ENCODE peak calls at places on chromosomes 16 and 17, in four cellular contexts. A is right atrium auricular region, D is heart right ventricle, X is SJSA1. N is an unnamed sample.
A peak's percentile ranks its signal among the peaks of the same experiment; 100 is the strongest.

GRCh38 chr16:23452221-23452571 is 793 bp downstream of the COG7 start:
- DNase-seq in A (no peak), D (no peak), X (no peak), N (no peak)

GRCh38 chr17:36992701-36993100 is 43.9 kb downstream of the AATF start:
- DNase-seq in A (no peak), D (no peak), X (no peak), N (no peak)

GRCh38 chr17:65742433-65743312 is 181.2 kb upstream of the AXIN2 start:
- DNase-seq in A (no peak), D (no peak), X (peak; percentile 84), N (peak; percentile 35)

GRCh38 chr17:34709108-34709779 is 129.9 kb downstream of the TMEM132E start:
- DNase-seq in A (no peak), D (no peak), X (no peak), N (no peak)

GRCh38 chr17:74957935-74958549 is 14.5 kb downstream of the HID1 start:
- DNase-seq in A (peak; percentile 77), D (peak; percentile 82), X (peak; percentile 63), N (peak; percentile 71)

GRCh38 chr17:60153606-60154355 is 4.0 kb downstream of the CA4 start:
- DNase-seq in A (no peak), D (no peak), X (no peak), N (no peak)

GRCh38 chr16:24748242-24748641 is 18.8 kb downstream of the TNRC6A start:
- DNase-seq in A (peak; percentile 81), D (no peak), X (peak; percentile 80), N (no peak)

GRCh38 chr17:6106212-6106611 is 36.0 kb downstream of the WSCD1 start:
- DNase-seq in A (no peak), D (no peak), X (no peak), N (no peak)

GRCh38 chr16:53323924-53324323 is 110.3 kb upstream of the RBL2 start:
- DNase-seq in A (no peak), D (no peak), X (no peak), N (no peak)

GRCh38 chr17:48037036-48037881 is at the start of gene COPZ2:
- DNase-seq in A (peak; percentile 78), D (peak; percentile 75), X (peak; percentile 50), N (peak; percentile 64)

GRCh38 chr17:59513934-59514841 is 51.2 kb upstream of the DHX40 start:
- DNase-seq in A (peak; percentile 77), D (peak; percentile 75), X (peak; percentile 74), N (no peak)

GRCh38 chr16:57998484-57998883 is 2.0 kb downstream of the ZNF319 start:
- DNase-seq in A (no peak), D (peak; percentile 27), X (no peak), N (peak; percentile 24)

GRCh38 chr16:18950469-18951185 is 24.4 kb upstream of the SMG1 start:
- DNase-seq in A (no peak), D (no peak), X (no peak), N (no peak)

GRCh38 chr16:2467301-2468141 is 3.6 kb upstream of the NTN3 start:
- DNase-seq in A (peak; percentile 87), D (peak; percentile 83), X (peak; percentile 58), N (no peak)

GRCh38 chr16:4926928-4927327 is 10.0 kb downstream of the PPL start:
- DNase-seq in A (no peak), D (no peak), X (no peak), N (no peak)

GRCh38 chr16:4927661-4928060 is 9.3 kb downstream of the PPL start:
- DNase-seq in A (no peak), D (no peak), X (no peak), N (no peak)

GRCh38 chr16:4923853-4924252 is 13.1 kb downstream of the PPL start:
- DNase-seq in A (no peak), D (no peak), X (no peak), N (no peak)

GRCh38 chr16:4924593-4925378 is 12.2 kb downstream of the PPL start:
- DNase-seq in A (no peak), D (no peak), X (no peak), N (no peak)

DNA sequence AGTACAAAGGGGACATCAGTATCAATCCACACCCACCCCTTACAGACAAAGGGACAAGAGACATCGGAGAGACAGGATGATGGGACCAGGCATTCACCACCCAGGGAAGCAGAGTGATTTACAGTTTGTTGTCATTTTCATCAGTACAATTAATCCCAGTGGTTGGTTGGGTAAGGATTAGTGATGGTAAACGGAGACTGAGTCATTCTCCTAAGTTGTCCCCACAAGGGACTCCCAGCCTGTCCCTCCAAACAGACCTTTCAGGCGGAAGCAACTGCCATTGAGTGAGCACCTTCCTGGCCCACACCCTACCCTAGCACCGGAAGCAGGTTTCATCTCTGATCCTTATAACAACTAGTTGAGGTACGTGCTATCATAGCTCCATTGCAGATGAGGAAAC is 11.2 kb downstream of the PPL start:
- DNase-seq in A (no peak), D (no peak), X (no peak), N (no peak)
- H3K27ac ChIP-seq in A (no peak overlapping the region), D (no peak overlapping the region), X (no peak overlapping the region), N (no peak overlapping the region)

GRCh38 chr16:89709716-89710480 is 8.4 kb upstream of the SPATA2L start:
- DNase-seq in A (no peak), D (no peak), X (no peak), N (no peak)

GRCh38 chr16:89711601-89712475 is 8.9 kb downstream of the VPS9D1 start:
- DNase-seq in A (no peak), D (peak; percentile 50), X (no peak), N (peak; percentile 68)

GRCh38 chr16:89709166-89709565 is 7.7 kb upstream of the SPATA2L start:
- DNase-seq in A (no peak), D (no peak), X (no peak), N (no peak)

GRCh38 chr16:89710709-89711564 is 9.4 kb upstream of the SPATA2L start:
- DNase-seq in A (no peak), D (no peak), X (no peak), N (no peak)

GRCh38 chr16:89712476-89712805 is 8.3 kb downstream of the VPS9D1 start:
- DNase-seq in A (no peak), D (no peak), X (no peak), N (no peak)
- H3K27ac ChIP-seq in A (no peak overlapping the region), D (no peak overlapping the region), X (no peak overlapping the region), N (no peak overlapping the region)

GRCh38 chr17:31565652-31566051 is 174.2 kb downstream of the RAB11FIP4 start:
- DNase-seq in A (no peak), D (no peak), X (no peak), N (no peak)
- H3K27ac ChIP-seq in A (no peak overlapping the region), D (no peak overlapping the region), X (no peak overlapping the region), N (no peak overlapping the region)

GRCh38 chr17:79360196-79360595 is 250.7 kb downstream of the RBFOX3 start:
- DNase-seq in A (no peak), D (no peak), X (no peak), N (no peak)

GRCh38 chr17:79362996-79363305 is 247.9 kb downstream of the RBFOX3 start:
- DNase-seq in A (no peak), D (no peak), X (no peak), N (no peak)

GRCh38 chr17:79363552-79364275 is 247.1 kb downstream of the RBFOX3 start:
- DNase-seq in A (no peak), D (no peak), X (no peak), N (no peak)

GRCh38 chr17:79361221-79361734 is 249.6 kb downstream of the RBFOX3 start:
- DNase-seq in A (no peak), D (no peak), X (no peak), N (no peak)

GRCh38 chr17:79362086-79362995 is 248.5 kb downstream of the RBFOX3 start:
- DNase-seq in A (no peak), D (no peak), X (no peak), N (no peak)
- H3K27ac ChIP-seq in A (no peak overlapping the region), D (no peak overlapping the region), X (no peak overlapping the region), N (no peak overlapping the region)

GRCh38 chr17:63932008-63932561 is at the start of gene CD79B:
- DNase-seq in A (no peak), D (no peak), X (no peak), N (peak; percentile 40)
- H3K27ac ChIP-seq in A (peak within 1 kb of the TSS; percentile 71), D (peak within 1 kb of the TSS; percentile 71), X (no peak within 1 kb of the TSS), N (peak within 1 kb of the TSS; percentile 62)

GRCh38 chr17:55089955-55090573 is 121.5 kb downstream of the STXBP4 start:
- DNase-seq in A (no peak), D (no peak), X (peak; percentile 8), N (peak; percentile 33)
- H3K27ac ChIP-seq in A (no peak overlapping the region), D (no peak overlapping the region), X (no peak overlapping the region), N (peak overlapping the region; percentile 66)

N was measured in CD4-positive, CD25-positive, alpha-beta regulatory T cell.